ENCODE peak calls at places on chromosome 10, in four cellular contexts. N is bronchial epithelial cell; Q is activated naive CD4-positive, alpha-beta T cell treated with anti-CD3 and anti-CD28 coated beads, Interleukin-2, amount 10 ng/mL, durations not matched to agents 7 days and 5 days; P is D341Med. C is an unnamed sample.

GRCh38 chr10:91694170-91694794 is 61.4 kb upstream of the PPP1R3C start:
- DNase-seq in N (peak; percentile 61), Q (peak; percentile 22), P (no peak), C (peak; percentile 71)

GRCh38 chr10:97454330-97455036 is 8.5 kb downstream of the ZDHHC16 start:
- DNase-seq in N (peak; percentile 82), Q (no peak), P (no peak), C (no peak)

GRCh38 chr10:5944389-5945202 is 32.7 kb downstream of the IL15RA start:
- DNase-seq in N (peak; percentile 98), Q (no peak), P (no peak), C (peak; percentile 97)

GRCh38 chr10:126734957-126735356 is 64.5 kb upstream of the C10orf90 start:
- DNase-seq in N (peak; percentile 70), Q (no peak), P (no peak), C (no peak)

GRCh38 chr10:13767721-13768178 is 181.0 kb downstream of the PRPF18 start:
- DNase-seq in N (no peak), Q (no peak), P (no peak), C (peak; percentile 64)

GRCh38 chr10:80444646-80445319 is 9.3 kb upstream of the TSPAN14 start:
- DNase-seq in N (peak; percentile 57), Q (peak; percentile 85), P (peak; percentile 56), C (peak; percentile 78)

GRCh38 chr10:73908853-73909611 is 1.9 kb upstream of the PLAU start:
- DNase-seq in N (peak; percentile 99), Q (peak; percentile 69), P (no peak), C (peak; percentile 100)

GRCh38 chr10:2948127-2948854 is 119.1 kb upstream of the PFKP start:
- DNase-seq in N (no peak), Q (no peak), P (no peak), C (no peak)

GRCh38 chr10:117345143-117345542 is 30.1 kb downstream of the PDZD8 start:
- DNase-seq in N (no peak), Q (no peak), P (no peak), C (peak; percentile 24)

GRCh38 chr10:103564799-103565365 is 71.4 kb downstream of the NEURL1 start:
- DNase-seq in N (no peak), Q (peak; percentile 54), P (peak; percentile 61), C (peak; percentile 17)

GRCh38 chr10:118209215-118209614 is 132.9 kb downstream of the FAM204A start:
- DNase-seq in N (no peak), Q (no peak), P (no peak), C (no peak)